ENCODE peak calls at places on chromosomes 7 and 10, in six cellular contexts. O is neural progenitor cell; B is BJ; N is MM.1S; E is lower lobe of right lung; T is CD8-positive, alpha-beta T cell. F is an unnamed sample.

GRCh38 chr7:127708788-127709187 is 56.8 kb downstream of the SND1 start:
- DNase-seq in O (peak; percentile 90), B (peak; percentile 86), N (peak; percentile 68), E (no peak), T (peak; percentile 47), F (peak; percentile 80)

GRCh38 chr10:77606751-77607150 is 30.9 kb downstream of the KCNMA1 start:
- DNase-seq in O (no peak), B (no peak), N (no peak), E (no peak), T (no peak), F (no peak)

GRCh38 chr10:1661416-1661815 is 75.9 kb downstream of the ADARB2 start:
- DNase-seq in O (no peak), B (no peak), N (no peak), E (no peak), T (no peak), F (no peak)

GRCh38 chr10:58320351-58321065 is 14.3 kb upstream of the UBE2D1 start:
- DNase-seq in O (no peak), B (no peak), N (no peak), E (no peak), T (no peak), F (no peak)

GRCh38 chr7:99027841-99028240 is 116.1 kb downstream of the SMURF1 start:
- DNase-seq in O (peak; percentile 23), B (no peak), N (no peak), E (no peak), T (no peak), F (no peak)

GRCh38 chr7:32115831-32116230 is 45.6 kb upstream of the PDE1C start:
- DNase-seq in O (no peak), B (peak; percentile 63), N (no peak), E (no peak), T (no peak), F (no peak)

GRCh38 chr7:43658718-43659548 is 70.4 kb downstream of the COA1 start:
- DNase-seq in O (no peak), B (peak; percentile 88), N (peak; percentile 63), E (no peak), T (no peak), F (peak; percentile 70)

GRCh38 chr7:88665892-88666514 is 93.5 kb upstream of the ZNF804B start:
- DNase-seq in O (no peak), B (no peak), N (no peak), E (no peak), T (no peak), F (peak; percentile 13)

GRCh38 chr7:100582041-100582579 is 3.8 kb downstream of the LRCH4 start:
- DNase-seq in O (no peak), B (no peak), N (no peak), E (peak; percentile 87), T (no peak), F (no peak)

GRCh38 chr7:64314493-64315020 is 796 bp downstream of the ZNF736 start:
- DNase-seq in O (no peak), B (no peak), N (no peak), E (no peak), T (no peak), F (no peak)

GRCh38 chr7:103131225-103131624 is 17.7 kb downstream of the NAPEPLD start:
- DNase-seq in O (no peak), B (no peak), N (no peak), E (no peak), T (no peak), F (no peak)

GRCh38 chr7:94513565-94513860 is 3.9 kb downstream of the CASD1 start:
- DNase-seq in O (no peak), B (no peak), N (no peak), E (no peak), T (no peak), F (no peak)

GRCh38 chr7:148118371-148118770 is 472.2 kb upstream of the C7orf33 start:
- DNase-seq in O (no peak), B (no peak), N (no peak), E (no peak), T (no peak), F (no peak)

GRCh38 chr7:79308176-79308575 is 145.3 kb downstream of the MAGI2 start:
- DNase-seq in O (peak; percentile 11), B (no peak), N (no peak), E (no peak), T (no peak), F (no peak)

GRCh38 chr10:33657154-33657900 is 322.9 kb upstream of the NRP1 start:
- DNase-seq in O (no peak), B (no peak), N (no peak), E (no peak), T (no peak), F (no peak)

GRCh38 chr7:119482209-119482608 is 790.8 kb upstream of the KCND2 start:
- DNase-seq in O (peak; percentile 62), B (no peak), N (peak; percentile 93), E (no peak), T (no peak), F (peak; percentile 70)

GRCh38 chr10:37456456-37456855 is 331.1 kb downstream of the ANKRD30A start:
- DNase-seq in O (no peak), B (no peak), N (no peak), E (no peak), T (no peak), F (no peak)

GRCh38 chr10:97333601-97334369 is 744 bp downstream of the FRAT2 start:
- DNase-seq in O (peak; percentile 61), B (no peak), N (no peak), E (peak; percentile 86), T (no peak), F (peak; percentile 55)

GRCh38 chr7:91892821-91893340 is 12.4 kb upstream of the MTERF1 start:
- DNase-seq in O (peak; percentile 92), B (no peak), N (no peak), E (no peak), T (no peak), F (no peak)

GRCh38 chr7:100191775-100192174 is 14.1 kb downstream of the STAG3 start:
- DNase-seq in O (no peak), B (no peak), N (no peak), E (no peak), T (no peak), F (no peak)

GRCh38 chr7:26286157-26286556 is 5.5 kb upstream of the SNX10 start:
- DNase-seq in O (no peak), B (no peak), N (no peak), E (no peak), T (no peak), F (no peak)

GRCh38 chr7:35677582-35678356 is 17.2 kb downstream of the HERPUD2 start:
- DNase-seq in O (no peak), B (no peak), N (no peak), E (no peak), T (no peak), F (no peak)

GRCh38 chr7:20330176-20330796 is 414 bp upstream of the ITGB8 start:
- DNase-seq in O (peak; percentile 88), B (peak; percentile 65), N (peak; percentile 76), E (peak; percentile 93), T (no peak), F (peak; percentile 87)

GRCh38 chr7:159086301-159086925 is 58.3 kb downstream of the VIPR2 start:
- DNase-seq in O (no peak), B (no peak), N (no peak), E (no peak), T (no peak), F (no peak)

GRCh38 chr10:128993443-128993842 is 473.6 kb upstream of the MGMT start:
- DNase-seq in O (no peak), B (no peak), N (no peak), E (no peak), T (no peak), F (no peak)

GRCh38 chr10:95661818-95662217 is 5.3 kb upstream of the ALDH18A1 start:
- DNase-seq in O (no peak), B (no peak), N (no peak), E (no peak), T (no peak), F (no peak)

GRCh38 chr7:27374958-27375841 is 132.6 kb downstream of the EVX1 start:
- DNase-seq in O (no peak), B (no peak), N (no peak), E (no peak), T (no peak), F (no peak)

GRCh38 chr10:80443531-80443974 is 10.6 kb upstream of the TSPAN14 start:
- DNase-seq in O (no peak), B (no peak), N (peak; percentile 11), E (no peak), T (no peak), F (peak; percentile 63)